ENCODE peak calls at places on chromosomes 4 and X, in nine cellular contexts. B is T-helper 1 cell; K is lower leg skin; C is ELF-1; N is NCI-H2171 treated with DMSO at 0.1 percent for 48 hours; Y is stimulated activated CD4-positive, alpha-beta T cell treated with anti-CD3 and anti-CD28 coated beads, Interleukin-4, amount 100 ng/mL, for 4 hours; R is right lobe of liver; S is HT1080; O is KBM-7. A is an unnamed sample.

GRCh38 chr4:78168029-78168428 is 110.9 kb downstream of the FRAS1 start:
- DNase-seq in B (no peak), N (peak), K (no peak), R (no peak), C (no peak), O (no peak), Y (no peak), S (no peak), A (no peak)

GRCh38 chr4:8698341-8699062 is 105.9 kb downstream of the CPZ start:
- DNase-seq in S (no peak), Y (no peak), R (no peak), C (no peak), O (no peak), B (no peak), K (peak), N (no peak), A (no peak)

GRCh38 chrX:78237127-78237526 is 90.3 kb downstream of the CYSLTR1 start:
- DNase-seq in O (no peak), N (no peak), S (peak), Y (no peak), K (no peak), R (no peak), B (no peak), C (no peak), A (no peak)

GRCh38 chr4:26127851-26128337 is 192.9 kb upstream of the RBPJ start:
- DNase-seq in O (no peak), N (no peak), S (no peak), B (no peak), C (no peak), R (peak), Y (no peak), K (peak), A (no peak)

GRCh38 chr4:48315728-48316630 is 25.4 kb upstream of the SLAIN2 start:
- DNase-seq in K (peak), C (peak), B (peak), O (peak), N (peak), Y (no peak), S (peak), R (no peak), A (peak)

GRCh38 chrX:47611926-47612325 is 7.7 kb downstream of the SYN1 start:
- DNase-seq in S (no peak), B (no peak), K (no peak), Y (no peak), C (no peak), N (no peak), R (no peak), O (no peak), A (no peak)

GRCh38 chr4:71830-72229 is 18.7 kb downstream of the ZNF595 start:
- DNase-seq in O (no peak), K (no peak), Y (no peak), R (no peak), S (no peak), C (no peak), N (no peak), B (no peak), A (no peak)

GRCh38 chrX:1327651-1328304 is 8.8 kb upstream of the IL3RA start:
- DNase-seq in Y (no peak), O (no peak), K (no peak), N (no peak), R (no peak), B (no peak), S (no peak), C (no peak), A (no peak)

GRCh38 chrX:82041034-82041433 is 839.1 kb downstream of the SH3BGRL start:
- DNase-seq in R (no peak), S (no peak), B (no peak), C (no peak), N (no peak), O (no peak), Y (no peak), K (no peak), A (no peak)

GRCh38 chr4:159451006-159451405 is 348.1 kb downstream of the RAPGEF2 start:
- DNase-seq in B (no peak), C (no peak), Y (no peak), N (no peak), K (no peak), S (peak), O (no peak), R (no peak), A (no peak)

GRCh38 chr4:81698536-81698935 is 226.8 kb upstream of the RASGEF1B start:
- DNase-seq in B (no peak), Y (no peak), S (no peak), N (no peak), O (no peak), C (peak), K (no peak), R (no peak), A (no peak)

GRCh38 chr4:174423257-174423944 is 98.9 kb downstream of the HPGD start:
- DNase-seq in B (peak), Y (no peak), O (peak), R (no peak), S (peak), N (no peak), K (peak), C (no peak), A (no peak)

GRCh38 chr4:53068755-53069154 is 206.6 kb downstream of the RASL11B start:
- DNase-seq in N (no peak), Y (no peak), S (peak), C (no peak), R (no peak), B (no peak), O (no peak), K (no peak), A (no peak)

GRCh38 chrX:136047969-136048368 is 62.7 kb downstream of the SLC9A6 start:
- DNase-seq in K (peak), R (no peak), Y (no peak), S (no peak), N (no peak), B (no peak), O (no peak), C (no peak), A (no peak)

GRCh38 chrX:3576886-3577516 is 136.4 kb downstream of the PRKX start:
- DNase-seq in R (no peak), B (no peak), N (peak), K (no peak), Y (no peak), S (peak), O (no peak), C (no peak), A (no peak)

GRCh38 chrX:105975382-105975781 is 63.1 kb downstream of the SERPINA7 start:
- DNase-seq in B (no peak), C (no peak), S (no peak), K (no peak), O (no peak), N (no peak), Y (no peak), R (no peak), A (no peak)

GRCh38 chrX:76014321-76014720 is 158.5 kb upstream of the PBDC1 start:
- DNase-seq in B (no peak), K (no peak), R (no peak), N (no peak), S (no peak), O (no peak), Y (no peak), C (no peak), A (no peak)

GRCh38 chr4:165190591-165191212 is 16.7 kb upstream of the KLHL2 start:
- DNase-seq in B (no peak), C (no peak), N (no peak), S (no peak), K (no peak), Y (no peak), O (no peak), R (no peak), A (no peak)

GRCh38 chr4:33518852-33519251 is 2725.5 kb downstream of the ARAP2 start:
- DNase-seq in S (no peak), R (no peak), N (no peak), B (no peak), K (no peak), O (no peak), C (no peak), Y (no peak), A (no peak)

GRCh38 chrX:23931149-23931604 is 23.4 kb downstream of the CXorf58 start:
- DNase-seq in S (no peak), K (no peak), N (no peak), Y (no peak), C (no peak), R (no peak), O (peak), B (peak), A (no peak)

GRCh38 chr4:48693856-48694574 is 86.1 kb downstream of the FRYL start:
- DNase-seq in S (no peak), B (no peak), N (no peak), R (no peak), O (no peak), K (no peak), C (no peak), Y (no peak), A (no peak)

GRCh38 chrX:37779857-37780256 is at the start of gene CYBB:
- DNase-seq in O (no peak), R (no peak), C (no peak), K (no peak), B (no peak), N (no peak), Y (no peak), S (no peak), A (no peak)

GRCh38 chrX:100895365-100896075 is 21.4 kb upstream of the NOX1 start:
- DNase-seq in O (peak), S (peak), R (no peak), Y (no peak), C (peak), B (peak), K (no peak), N (peak), A (peak)

GRCh38 chrX:139298437-139298836 is 232.1 kb upstream of the F9 start:
- DNase-seq in R (no peak), C (no peak), B (no peak), N (no peak), K (no peak), S (no peak), Y (no peak), O (no peak), A (no peak)

GRCh38 chr4:61375316-61375715 is 175.2 kb downstream of the ADGRL3 start:
- DNase-seq in R (no peak), B (no peak), O (no peak), N (no peak), K (no peak), C (no peak), Y (no peak), S (no peak), A (no peak)

GRCh38 chr4:84750260-84750955 is 167.5 kb downstream of the CDS1 start:
- DNase-seq in B (peak), S (peak), Y (no peak), C (no peak), K (no peak), R (no peak), O (peak), N (peak), A (peak)

GRCh38 chrX:38929966-38930421 is 128.7 kb downstream of the MID1IP1 start:
- DNase-seq in Y (no peak), S (peak), O (peak), K (no peak), C (no peak), N (peak), B (no peak), R (no peak), A (no peak)

GRCh38 chrX:150100261-150100660 is 162.0 kb upstream of the EOLA2 start:
- DNase-seq in R (no peak), C (no peak), N (no peak), B (no peak), S (no peak), K (no peak), Y (no peak), O (no peak), A (no peak)

GRCh38 chrX:45322820-45323219 is 122.1 kb upstream of the DIPK2B start:
- DNase-seq in S (peak), Y (no peak), N (no peak), R (no peak), O (no peak), C (peak), B (no peak), K (no peak), A (peak)

GRCh38 chr4:150949342-150949741 is 65.7 kb downstream of the LRBA start:
- DNase-seq in O (no peak), B (no peak), S (no peak), Y (no peak), C (no peak), N (no peak), K (no peak), R (no peak), A (no peak)

A was measured in iPS-NIHi11.